ENCODE peak calls at places on chromosomes 4 and X, in six cellular contexts. J is omental fat pad, O is activated gamma-delta T cell treated with Interleukin-2 at 50 U/mL for 16 hours, L is lower leg skin, R is upper lobe of right lung, W is EL. A is an unnamed sample.

GRCh38 chr4:76904646-76905190 is 6.8 kb upstream of the SOWAHB start:
- DNase-seq in O (no peak), J (no peak), W (no peak), L (no peak), R (no peak), A (no peak)

GRCh38 chrX:20265726-20266681 is 705 bp downstream of the RPS6KA3 start:
- DNase-seq in R (peak; percentile 68), J (no peak), L (peak; percentile 85), W (no peak), O (peak; percentile 26), A (no peak)

GRCh38 chr4:56739104-56739777 is 58.1 kb upstream of the HOPX start:
- DNase-seq in L (no peak), O (no peak), W (peak; percentile 11), J (no peak), R (no peak), A (peak; percentile 35)

GRCh38 chr4:87543835-87544461 is 14.8 kb upstream of the SPARCL1 start:
- DNase-seq in O (no peak), R (no peak), L (no peak), W (peak; percentile 55), J (no peak), A (peak; percentile 65)

GRCh38 chr4:6147441-6147840 is 52.9 kb downstream of the JAKMIP1 start:
- DNase-seq in O (no peak), L (no peak), R (no peak), J (no peak), W (no peak), A (no peak)

GRCh38 chrX:129559800-129560199 is 19.7 kb downstream of the OCRL start:
- DNase-seq in W (no peak), L (no peak), O (no peak), J (no peak), R (no peak), A (no peak)

GRCh38 chrX:24858004-24858746 is 157.6 kb downstream of the ARX start:
- DNase-seq in L (no peak), R (no peak), W (peak; percentile 8), J (no peak), O (no peak), A (no peak)

GRCh38 chr4:127055349-127055748 is 577.4 kb upstream of the INTU start:
- DNase-seq in J (no peak), O (no peak), R (no peak), L (no peak), W (peak; percentile 38), A (peak; percentile 91)

GRCh38 chrX:149638860-149639259 is 7.3 kb upstream of the TMEM185A start:
- DNase-seq in R (no peak), L (no peak), O (no peak), W (peak; percentile 21), J (no peak), A (peak; percentile 1)